ENCODE peak calls at places on chromosomes 3 and 15, in six cellular contexts. R is uterus, L is heart left ventricle, J is NCI-H2029 treated with DMSO at 0.1 percent for 48 hours, X is H9, N is NCI-H1105 treated with DMSO at 0.1 percent for 48 hours. G is an unnamed sample.

GRCh38 chr3:45226206-45226915 is at the start of gene TMEM158:
- DNase-seq in R (peak), L (peak), J (no peak), X (peak), N (peak), G (peak)

GRCh38 chr3:18124501-18124900 is 300.6 kb downstream of the SATB1 start:
- DNase-seq in R (no peak), L (no peak), J (no peak), X (no peak), N (peak), G (no peak)

GRCh38 chr3:184553385-184553784 is 8.2 kb upstream of the EPHB3 start:
- DNase-seq in R (no peak), L (no peak), J (no peak), X (no peak), N (no peak), G (no peak)

GRCh38 chr15:38684461-38685000 is 119.9 kb upstream of the RASGRP1 start:
- DNase-seq in R (no peak), L (no peak), J (no peak), X (no peak), N (no peak), G (no peak)

GRCh38 chr3:120101624-120102023 is 7.4 kb upstream of the GSK3B start:
- DNase-seq in R (no peak), L (no peak), J (no peak), X (no peak), N (no peak), G (no peak)

GRCh38 chr15:74799843-74800558 is 12.6 kb upstream of the LMAN1L start:
- DNase-seq in R (peak), L (peak), J (no peak), X (peak), N (no peak), G (peak)

GRCh38 chr3:128701342-128702212 is 24.4 kb upstream of the RAB7A start:
- DNase-seq in R (no peak), L (peak), J (no peak), X (no peak), N (no peak), G (no peak)

GRCh38 chr15:68667800-68668625 is 89.2 kb downstream of the CORO2B start:
- DNase-seq in R (peak), L (no peak), J (no peak), X (peak), N (peak), G (no peak)

GRCh38 chr15:40767838-40768491 is 1.8 kb upstream of the C15orf62 start:
- DNase-seq in R (no peak), L (no peak), J (no peak), X (no peak), N (no peak), G (no peak)

GRCh38 chr3:53185761-53186465 is 24.9 kb downstream of the PRKCD start:
- DNase-seq in R (no peak), L (no peak), J (no peak), X (no peak), N (no peak), G (no peak)

GRCh38 chr3:61682671-61683408 is 121.5 kb downstream of the PTPRG start:
- DNase-seq in R (no peak), L (no peak), J (no peak), X (no peak), N (no peak), G (no peak)

GRCh38 chr15:49900036-49900435 is 219.0 kb downstream of the ATP8B4 start:
- DNase-seq in R (no peak), L (no peak), J (no peak), X (no peak), N (no peak), G (no peak)

GRCh38 chr3:28646435-28646834 is 297.8 kb upstream of the AZI2 start:
- DNase-seq in R (no peak), L (no peak), J (no peak), X (no peak), N (no peak), G (no peak)

G was measured in stimulated activated naive CD4-positive, alpha-beta T cell.